ENCODE peak calls at places on chromosomes 11 and 22, in eight cellular contexts. Q, Y, N, D, H, Z, C and K are unnamed samples.
A peak's percentile ranks its signal among the peaks of the same experiment; 100 is the strongest.

GRCh38 chr11:34552270-34552669 is 38.7 kb upstream of the ELF5 start:
- DNase-seq in H (no peak), C (no peak), Q (no peak), Z (no peak), D (no peak), N (no peak), Y (no peak), K (no peak)

GRCh38 chr11:69915501-69916250 is 96.5 kb upstream of the FGF3 start:
- DNase-seq in N (peak; percentile 10), Y (peak; percentile 59), Q (peak; percentile 88), Z (peak; percentile 85), D (peak; percentile 90), C (no peak), H (peak; percentile 86), K (peak; percentile 44)

GRCh38 chr22:20002098-20002497 is 14.5 kb downstream of the ARVCF start:
- DNase-seq in C (no peak), D (peak; percentile 19), Z (no peak), H (no peak), N (no peak), Y (no peak), Q (no peak), K (no peak)

GRCh38 chr11:117657801-117658200 is 139.2 kb downstream of the DSCAML1 start:
- DNase-seq in C (no peak), N (no peak), Q (no peak), D (no peak), H (no peak), Y (no peak), Z (no peak), K (no peak)

GRCh38 chr22:19629720-19630419 is 84.4 kb upstream of the SEPTIN5 start:
- DNase-seq in C (peak; percentile 81), Y (peak; percentile 51), N (peak; percentile 71), D (peak; percentile 81), Q (peak; percentile 66), Z (peak; percentile 83), H (peak; percentile 71), K (peak; percentile 89)

GRCh38 chr11:11389238-11389637 is 36.2 kb upstream of the CSNK2A3 start:
- DNase-seq in H (no peak), Q (no peak), Z (no peak), C (no peak), N (no peak), D (no peak), Y (no peak), K (no peak)

GRCh38 chr11:80424012-80424695 is 983.3 kb upstream of the TENM4 start:
- DNase-seq in C (no peak), Q (no peak), H (no peak), Z (no peak), N (no peak), Y (no peak), D (no peak), K (no peak)

GRCh38 chr11:24239016-24239720 is 257.7 kb upstream of the LUZP2 start:
- DNase-seq in C (no peak), N (no peak), Y (no peak), Z (peak; percentile 11), Q (no peak), D (no peak), H (no peak), K (no peak)

GRCh38 chr11:12540913-12541587 is 133.2 kb upstream of the TEAD1 start:
- DNase-seq in Q (peak; percentile 58), Z (no peak), C (no peak), Y (no peak), H (no peak), D (no peak), N (no peak), K (no peak)

DNA sequence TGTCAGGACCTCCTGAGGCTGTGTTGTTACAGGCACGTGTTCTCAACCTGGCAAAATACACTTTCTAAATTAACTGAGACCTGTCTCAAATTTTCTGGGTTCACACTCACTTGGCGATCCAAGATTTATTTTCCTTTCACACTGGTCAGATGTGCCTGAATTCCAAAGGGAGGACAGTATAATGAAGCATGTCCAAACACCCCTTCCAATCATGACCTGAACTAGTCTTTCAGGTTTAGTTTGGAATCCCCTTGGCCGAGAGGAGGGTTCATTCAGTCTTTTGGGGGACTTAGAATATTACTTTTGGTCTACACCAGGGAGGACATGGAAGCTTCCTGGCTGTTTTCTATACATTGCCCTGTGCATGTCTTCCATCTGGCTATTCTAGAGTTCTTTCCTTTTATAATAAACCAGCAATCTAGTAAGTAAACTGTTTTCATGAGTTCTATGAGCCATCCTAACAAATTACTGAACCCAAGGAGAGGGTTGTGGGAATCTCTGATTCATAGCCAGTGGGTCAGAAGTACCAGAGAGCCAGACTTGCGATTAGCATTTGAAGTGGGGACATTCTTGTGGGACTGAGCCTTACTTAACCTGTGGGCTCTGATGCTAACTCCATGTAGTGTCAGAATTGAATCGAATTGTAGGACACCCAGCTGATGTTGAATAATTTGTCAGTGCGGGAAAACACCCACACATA is 14.8 kb upstream of the TMEM216 start:
- DNase-seq in D (no peak), Y (no peak), Q (no peak), N (no peak), C (no peak), H (no peak), Z (no peak), K (no peak)
- H3K27ac ChIP-seq in D (no peak overlapping the region), Y (no peak overlapping the region), Q (no peak overlapping the region), N (no peak overlapping the region), C (no peak overlapping the region), H (no peak overlapping the region), Z (no peak overlapping the region), K (no peak overlapping the region)

DNA sequence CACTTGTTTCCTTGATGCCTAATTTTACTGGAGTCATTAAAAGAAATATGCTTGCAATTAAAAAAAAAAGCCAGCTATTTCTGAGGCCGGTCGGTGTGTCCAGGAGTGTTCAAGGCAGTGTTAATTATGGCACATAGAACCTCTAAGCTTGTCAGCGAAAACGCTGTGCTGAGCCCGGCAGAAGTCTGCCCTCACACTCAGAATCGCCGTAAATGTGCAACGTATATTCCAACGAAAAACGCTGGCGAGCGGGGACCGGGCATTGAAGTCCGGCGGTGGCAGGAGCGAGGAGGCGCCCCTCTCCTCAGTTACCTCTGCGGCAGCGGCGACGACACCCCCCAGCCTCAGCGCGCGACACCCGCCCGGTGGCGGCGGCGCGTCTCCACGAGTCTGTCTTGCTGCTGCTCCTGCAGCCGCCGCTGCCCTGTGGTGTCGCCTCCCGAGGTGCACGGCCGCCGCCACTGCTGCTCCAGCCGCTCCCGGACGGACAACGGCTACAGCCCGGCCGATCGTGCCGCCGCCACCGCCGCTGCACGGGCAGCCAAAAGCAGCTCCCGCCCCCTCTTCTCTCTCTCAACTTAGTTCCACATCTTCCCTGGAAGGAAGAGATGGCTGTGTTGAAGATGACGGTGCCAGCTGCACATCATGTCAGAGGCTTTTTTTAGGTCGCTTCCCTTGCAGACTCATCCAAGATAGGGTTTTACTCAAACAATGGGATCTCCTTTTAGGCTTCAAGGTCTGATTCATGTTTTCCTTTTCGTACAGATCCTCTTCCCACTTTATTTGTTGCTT is 56.0 kb downstream of the JAM3 start:
- DNase-seq in Z (no peak), D (peak; percentile 70), Y (peak; percentile 40), H (peak; percentile 58), Q (peak; percentile 63), C (no peak), N (no peak), K (no peak)
- H3K27ac ChIP-seq in Z (no peak overlapping the region), D (peak overlapping the region; percentile 69), Y (no peak overlapping the region), H (peak overlapping the region; percentile 74), Q (peak overlapping the region; percentile 81), C (no peak overlapping the region), N (no peak overlapping the region), K (no peak overlapping the region)

GRCh38 chr11:934437-934950 is 8.8 kb downstream of the AP2A2 start:
- DNase-seq in Z (no peak), D (no peak), Y (no peak), Q (no peak), N (no peak), C (no peak), H (no peak), K (no peak)

GRCh38 chr11:932435-932834 is 6.8 kb downstream of the AP2A2 start:
- DNase-seq in D (no peak), Y (no peak), Q (no peak), N (no peak), H (no peak), Z (no peak), C (no peak), K (no peak)

GRCh38 chr11:931385-931784 is 5.7 kb downstream of the AP2A2 start:
- DNase-seq in C (no peak), H (no peak), D (no peak), Z (no peak), N (no peak), Y (no peak), Q (no peak), K (no peak)

GRCh38 chr11:933936-934335 is 8.3 kb downstream of the AP2A2 start:
- DNase-seq in H (no peak), Q (no peak), C (no peak), D (no peak), Z (no peak), N (no peak), Y (no peak), K (no peak)

DNA sequence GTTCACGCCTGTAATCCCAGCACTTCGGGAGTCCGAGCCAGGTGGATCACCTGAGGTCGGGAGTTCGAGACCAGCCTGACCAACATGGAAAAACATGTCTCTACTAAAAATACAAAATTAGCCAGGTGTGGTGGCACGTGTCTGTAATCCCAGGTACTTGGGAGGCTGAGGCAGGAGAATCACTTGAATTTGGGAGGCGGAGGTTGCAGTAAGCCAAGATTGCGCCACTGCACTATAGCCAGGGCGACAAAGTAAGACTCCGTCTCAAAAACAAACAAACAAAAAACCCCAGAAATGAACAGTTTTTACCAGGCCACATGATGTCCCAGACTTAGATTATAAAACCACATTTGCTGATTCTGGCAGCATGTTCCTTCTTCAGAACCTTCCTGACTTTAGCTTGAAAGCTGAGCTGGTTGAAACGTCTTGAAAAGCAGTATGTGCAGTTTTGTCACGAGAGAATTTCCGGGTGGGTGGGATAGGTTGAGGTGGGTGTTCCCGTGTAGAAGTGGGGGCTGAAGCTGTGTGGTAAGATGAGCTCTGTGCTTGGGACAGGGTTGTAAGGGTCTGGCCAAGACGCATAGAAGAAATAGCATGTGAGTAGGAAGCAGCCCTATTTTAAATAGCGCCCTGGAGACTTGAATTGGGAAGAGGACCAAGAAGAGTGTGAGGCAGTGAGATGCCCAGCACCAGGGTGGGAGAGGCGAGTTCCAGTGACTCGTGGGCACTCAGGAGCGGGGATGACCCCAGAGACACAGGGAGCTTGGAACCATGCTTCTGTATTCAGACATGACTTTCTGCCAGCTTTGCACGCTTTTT is 7.5 kb downstream of the AP2A2 start:
- DNase-seq in Y (no peak), C (no peak), Z (no peak), H (no peak), N (no peak), D (no peak), Q (no peak), K (no peak)
- H3K27ac ChIP-seq in Y (no peak overlapping the region), C (no peak overlapping the region), Z (no peak overlapping the region), H (peak overlapping the region; percentile 55), N (no peak overlapping the region), D (peak overlapping the region; percentile 71), Q (peak overlapping the region; percentile 3), K (no peak overlapping the region)

DNA sequence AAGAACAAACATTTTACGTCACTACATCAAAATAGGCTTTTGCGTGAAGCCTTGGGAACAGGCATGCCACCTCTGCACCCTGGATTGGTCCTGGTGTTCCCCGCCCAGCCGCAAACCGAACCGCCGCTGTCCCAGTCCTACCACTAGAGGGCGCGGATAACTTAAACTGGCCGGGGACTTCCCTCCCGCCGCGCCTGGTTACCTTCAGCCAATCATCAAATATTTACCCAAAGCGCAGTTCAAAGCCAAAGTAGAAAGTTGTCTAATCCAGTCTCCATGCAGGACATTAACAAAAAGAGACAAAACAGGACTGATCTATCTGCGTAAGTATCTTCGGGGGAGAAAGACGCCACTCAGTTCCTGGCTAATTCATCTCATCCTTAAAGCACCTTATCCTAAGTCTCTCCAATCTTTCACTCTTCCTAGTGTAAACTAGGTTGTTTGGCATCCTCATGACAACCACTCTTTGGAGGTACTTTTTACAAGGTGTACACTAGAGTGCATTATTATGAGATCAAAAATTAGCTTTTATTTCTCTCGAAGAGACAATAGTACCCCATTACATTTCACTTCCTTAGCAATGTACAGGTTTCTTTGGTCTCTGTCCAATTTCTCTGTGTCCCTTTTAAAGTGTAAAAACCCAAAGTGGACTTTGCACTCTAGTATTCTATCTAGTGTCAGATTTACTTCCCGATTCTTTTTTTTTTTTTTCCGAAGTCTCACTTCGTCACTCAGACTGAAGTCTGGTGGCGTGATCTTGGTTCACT is 3.9 kb upstream of the CRY2 start:
- DNase-seq in H (peak; percentile 92), Z (peak; percentile 88), Q (peak; percentile 97), N (peak; percentile 85), D (peak; percentile 94), C (peak; percentile 96), Y (peak; percentile 87), K (peak; percentile 85)
- H3K27ac ChIP-seq in H (no peak overlapping the region), Z (no peak overlapping the region), Q (no peak overlapping the region), N (peak overlapping the region; percentile 58), D (peak overlapping the region; percentile 36), C (peak overlapping the region; percentile 61), Y (no peak overlapping the region), K (peak overlapping the region; percentile 26)